ENCODE peak calls at places on chromosomes 11 and 22, in seven cellular contexts. W is SK-N-SH, C is OCI-LY7, B is psoas muscle, U is A673, M is heart right ventricle, D is thyroid gland. K is an unnamed sample.

GRCh38 chr22:40567106-40567505 is 69.4 kb downstream of the MRTFA start:
- DNase-seq in W (no peak), C (no peak), B (no peak), U (no peak), M (no peak), D (no peak), K (peak; percentile 76)

GRCh38 chr11:122365545-122366380 is 249.7 kb upstream of the BLID start:
- DNase-seq in W (peak; percentile 34), C (no peak), B (no peak), U (no peak), M (peak; percentile 14), D (no peak), K (no peak)

GRCh38 chr11:78946945-78947914 is 372.6 kb upstream of the NARS2 start:
- DNase-seq in W (no peak), C (no peak), B (no peak), U (no peak), M (no peak), D (no peak), K (no peak)

GRCh38 chr11:2673871-2674471 is 25.8 kb downstream of the KCNQ1OT1 start:
- DNase-seq in W (no peak), C (no peak), B (no peak), U (no peak), M (no peak), D (no peak), K (no peak)

GRCh38 chr22:22692707-22693530 is 48.5 kb downstream of the GGTLC2 start:
- DNase-seq in W (peak; percentile 54), C (peak; percentile 83), B (no peak), U (peak; percentile 30), M (no peak), D (peak; percentile 44), K (peak; percentile 2)

GRCh38 chr11:124301482-124301881 is 12.3 kb downstream of the OR8D1 start:
- DNase-seq in W (no peak), C (no peak), B (no peak), U (peak; percentile 28), M (no peak), D (no peak), K (no peak)

GRCh38 chr11:92473736-92474135 is 249.1 kb downstream of the FAT3 start:
- DNase-seq in W (no peak), C (no peak), B (no peak), U (peak; percentile 4), M (no peak), D (no peak), K (peak; percentile 83)

GRCh38 chr22:30882181-30882771 is 86.3 kb downstream of the MORC2 start:
- DNase-seq in W (no peak), C (no peak), B (no peak), U (no peak), M (no peak), D (no peak), K (no peak)

GRCh38 chr11:12232160-12232559 is 121.8 kb downstream of the MICAL2 start:
- DNase-seq in W (no peak), C (no peak), B (no peak), U (no peak), M (no peak), D (no peak), K (no peak)

GRCh38 chr11:32266611-32267010 is 168.7 kb downstream of the WT1 start:
- DNase-seq in W (no peak), C (no peak), B (no peak), U (peak; percentile 44), M (no peak), D (no peak), K (no peak)

GRCh38 chr22:50144005-50144614 is 26.4 kb upstream of the PANX2 start:
- DNase-seq in W (no peak), C (no peak), B (no peak), U (no peak), M (no peak), D (no peak), K (no peak)

GRCh38 chr11:113841691-113842090 is 33.7 kb downstream of the USP28 start:
- DNase-seq in W (no peak), C (no peak), B (no peak), U (no peak), M (no peak), D (no peak), K (no peak)

GRCh38 chr22:43234299-43234988 is 47.5 kb upstream of the TTLL12 start:
- DNase-seq in W (peak; percentile 57), C (no peak), B (no peak), U (no peak), M (no peak), D (no peak), K (no peak)

GRCh38 chr11:114060402-114061052 is 1.0 kb downstream of the ZBTB16 start:
- DNase-seq in W (peak; percentile 67), C (no peak), B (peak; percentile 75), U (peak; percentile 62), M (peak; percentile 43), D (no peak), K (peak; percentile 19)

GRCh38 chr11:120061036-120061760 is 76.7 kb downstream of the TRIM29 start:
- DNase-seq in W (no peak), C (no peak), B (no peak), U (no peak), M (no peak), D (no peak), K (no peak)

DNA sequence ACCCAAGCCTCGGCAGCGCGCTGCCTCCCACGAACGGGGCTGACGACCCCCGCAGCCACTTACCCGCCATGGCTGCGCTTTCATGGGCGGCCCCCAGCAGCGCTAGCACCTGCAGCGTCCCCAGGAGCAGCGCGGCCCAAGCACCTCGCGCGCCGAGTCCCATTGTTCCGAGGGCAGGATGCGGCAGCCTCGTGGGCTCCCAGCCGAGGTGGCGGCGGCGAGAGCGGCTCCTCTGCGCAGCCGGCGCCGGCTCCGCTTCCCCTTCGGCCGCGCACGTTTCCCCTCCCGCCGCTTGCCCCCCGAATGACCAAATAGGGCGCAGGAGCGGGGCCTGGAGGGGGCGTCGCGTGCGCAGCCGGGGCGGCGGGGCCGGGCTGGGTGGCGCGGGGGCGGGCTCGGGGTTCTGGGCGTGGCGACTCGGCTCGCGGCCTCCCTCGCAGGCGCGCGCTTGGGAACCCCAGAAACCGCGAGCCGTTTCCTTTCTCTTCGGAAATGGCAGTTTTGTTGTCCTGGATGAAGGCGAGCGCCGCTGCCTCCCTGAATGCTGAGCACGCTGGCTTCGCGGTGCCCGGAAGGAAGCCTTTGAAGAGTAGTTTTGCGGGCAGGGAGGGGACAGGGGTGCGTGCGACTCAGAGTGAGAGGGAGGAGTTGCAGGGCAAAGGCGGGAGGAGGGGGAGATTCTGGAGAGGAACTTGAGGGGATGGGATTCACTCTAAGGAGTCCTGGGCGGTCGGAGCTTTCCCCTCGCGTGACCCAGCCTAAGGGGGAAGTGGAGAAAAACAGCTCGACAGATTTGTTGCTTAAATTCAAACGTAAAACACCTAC is at the start of gene TMEM123:
- DNase-seq in W (peak; percentile 93), C (peak; percentile 91), B (peak; percentile 86), U (peak; percentile 89), M (peak; percentile 80), D (peak; percentile 80), K (peak; percentile 35)
- H3K4me1 ChIP-seq in W (peaks cover 7% of the 10 kb centered on the region), C (peaks cover 56% of the 10 kb centered on the region), B (peaks cover 8% of the 10 kb centered on the region), U (peaks cover 59% of the 10 kb centered on the region), M (peaks cover 8% of the 10 kb centered on the region), D (peaks cover 46% of the 10 kb centered on the region), K (peaks cover 20% of the 10 kb centered on the region)

DNA sequence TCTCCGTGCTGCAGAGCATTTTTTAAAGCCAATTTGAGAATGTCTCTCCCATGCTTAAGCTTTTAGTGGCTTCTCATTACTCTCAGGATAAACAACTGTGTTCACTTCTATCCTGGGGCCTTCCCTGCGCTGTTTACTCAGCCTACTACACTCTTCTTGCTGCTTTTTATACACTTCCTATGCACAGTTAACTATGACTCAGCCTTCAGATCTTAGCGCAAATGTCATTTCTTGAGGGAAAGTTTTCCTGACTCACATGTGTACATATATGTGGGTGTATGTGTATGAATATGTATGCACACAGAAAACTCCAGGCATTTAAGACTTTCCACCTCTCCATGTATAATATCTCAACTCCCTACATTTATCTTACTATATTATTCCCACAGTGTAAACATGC is 9.8 kb downstream of the THAP12 start:
- DNase-seq in W (no peak), C (no peak), B (no peak), U (peak; percentile 44), M (no peak), D (no peak), K (peak; percentile 71)
- H3K27ac ChIP-seq in W (peak overlapping the region; percentile 63), C (no peak overlapping the region), B (no peak overlapping the region), U (peak overlapping the region; percentile 30), M (no peak overlapping the region), D (no peak overlapping the region), K (no peak overlapping the region)

DNA sequence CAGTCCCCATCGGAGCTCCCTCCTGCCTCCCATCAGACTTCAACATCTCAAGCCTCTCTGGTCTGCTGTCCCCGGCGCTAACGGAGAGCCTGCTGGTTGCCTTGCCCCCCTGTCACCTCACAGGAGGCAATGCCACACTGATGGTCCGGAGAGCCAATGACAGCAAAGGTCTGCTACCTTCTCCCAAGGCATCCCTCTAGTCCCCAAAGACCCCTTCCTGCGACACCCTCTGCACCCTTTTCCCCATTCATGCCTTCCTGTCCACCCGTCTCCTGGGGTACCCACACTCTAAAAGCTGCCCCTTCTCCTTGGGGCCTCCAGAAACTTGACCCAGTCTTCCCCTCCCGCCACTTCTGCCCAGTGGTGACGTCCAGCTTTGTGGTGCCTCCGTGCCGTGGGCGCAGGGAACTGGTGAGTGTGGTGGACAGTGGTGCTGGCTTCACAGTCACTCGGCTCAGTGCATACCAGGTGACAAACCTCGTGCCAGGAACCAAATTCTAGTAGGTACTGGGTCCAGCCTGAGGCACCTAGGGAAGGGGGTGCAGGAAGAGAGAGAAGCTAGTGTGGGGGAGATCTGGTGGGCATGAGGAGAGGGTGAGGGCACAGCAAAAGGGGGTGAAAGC is 860 bp downstream of the UPK2 start:
- DNase-seq in W (no peak), C (no peak), B (no peak), U (no peak), M (no peak), D (no peak), K (no peak)
- TF ChIP-seq CTCF in W (no peak), C (peak; percentile 38), B (no peak), U (no peak), M (peak; percentile 8), D (no peak), K (no peak)

DNA sequence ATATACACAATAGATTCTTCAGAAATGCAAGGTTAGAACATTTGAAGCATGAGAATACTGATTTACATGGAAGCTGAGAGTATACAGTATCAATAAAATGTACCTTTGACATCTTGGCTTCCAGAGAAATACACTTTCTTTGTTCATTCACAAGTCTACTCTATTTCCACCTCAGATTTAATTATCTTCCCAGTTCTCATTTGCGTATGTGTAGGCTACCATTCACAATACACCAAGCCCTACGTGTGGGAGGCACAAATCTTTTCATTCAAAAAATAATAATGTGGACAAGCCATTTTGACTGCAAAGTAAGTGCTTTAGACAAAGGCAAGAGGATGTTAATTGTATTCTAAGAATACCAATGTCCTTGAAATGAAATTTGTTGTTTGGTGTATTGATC is 132.7 kb upstream of the MTMR2 start:
- DNase-seq in W (no peak), C (no peak), B (no peak), U (no peak), M (no peak), D (no peak), K (no peak)
- H3K4me1 ChIP-seq in W (peaks cover 12% of the 10 kb centered on the region), C (no peaks in the 10 kb centered on the region), B (no peaks in the 10 kb centered on the region), U (peaks cover 51% of the 10 kb centered on the region), M (peaks cover 6% of the 10 kb centered on the region), D (peaks cover 27% of the 10 kb centered on the region), K (peaks cover 22% of the 10 kb centered on the region)

K was measured in foreskin keratinocyte.